ENCODE peak calls at places on chromosomes 4 and X, in six cellular contexts. L, V, B, U, M and N are unnamed samples. For H3K4me1, the result is how much of the 10 kb centered on the place peaks cover.

GRCh38 chrX:68732906-68733493 is 85.5 kb downstream of the STARD8 start:
- DNase-seq in L (peak), V (peak), B (peak), U (peak), M (peak), N (peak)

GRCh38 chr4:80307774-80308465 is 27.6 kb upstream of the CFAP299 start:
- DNase-seq in L (no peak), V (no peak), B (no peak), U (no peak), M (no peak), N (no peak)

GRCh38 chrX:31314921-31315320 is 243.1 kb upstream of the FTHL17 start:
- DNase-seq in L (no peak), V (peak), B (no peak), U (no peak), M (no peak), N (no peak)

GRCh38 chr4:6331018-6331417 is 61.4 kb downstream of the WFS1 start:
- DNase-seq in L (peak), V (no peak), B (no peak), U (no peak), M (no peak), N (no peak)

GRCh38 chr4:112813790-112814189 is 176.8 kb downstream of the LARP7 start:
- DNase-seq in L (no peak), V (no peak), B (no peak), U (no peak), M (no peak), N (no peak)

GRCh38 chr4:59920414-59920813 is 1279.7 kb upstream of the ADGRL3 start:
- DNase-seq in L (no peak), V (no peak), B (no peak), U (no peak), M (no peak), N (no peak)

GRCh38 chr4:1673671-1674070 is 10.4 kb downstream of the FAM53A start:
- DNase-seq in L (no peak), V (no peak), B (no peak), U (no peak), M (no peak), N (no peak)

GRCh38 chrX:37302569-37302968 is 46.6 kb upstream of the PRRG1 start:
- DNase-seq in L (peak), V (no peak), B (no peak), U (no peak), M (peak), N (no peak)

GRCh38 chrX:22135171-22135711 is 103.1 kb downstream of the PHEX start:
- DNase-seq in L (no peak), V (no peak), B (no peak), U (no peak), M (no peak), N (no peak)

GRCh38 chr4:153916273-153916755 is 127.4 kb upstream of the SFRP2 start:
- DNase-seq in L (no peak), V (no peak), B (no peak), U (no peak), M (no peak), N (no peak)

GRCh38 chr4:51995647-51996046 is 24.5 kb downstream of the LRRC66 start:
- DNase-seq in L (no peak), V (no peak), B (no peak), U (no peak), M (no peak), N (no peak)

GRCh38 chrX:530726-531610 is 99.6 kb upstream of the SHOX start:
- DNase-seq in L (no peak), V (no peak), B (no peak), U (no peak), M (no peak), N (no peak)

GRCh38 chr4:86942185-86942666 is 7.4 kb downstream of the AFF1 start:
- DNase-seq in L (peak), V (no peak), B (no peak), U (no peak), M (no peak), N (no peak)
- H3K27ac ChIP-seq in L (peak), V (no peak), B (no peak), U (no peak), M (peak), N (no peak)

GRCh38 chr4:41145571-41146078 is 68.7 kb downstream of the APBB2 start:
- DNase-seq in L (peak), V (no peak), B (no peak), U (no peak), M (no peak), N (no peak)
- H3K4me1 ChIP-seq in L (under half), V (under half), B (under half), U (half or more), M (under half), N (under half)

GRCh38 chrX:120304241-120304640 is 7.0 kb downstream of the TMEM255A start:
- DNase-seq in L (no peak), V (no peak), B (no peak), U (no peak), M (no peak), N (no peak)
- H3K4me3 ChIP-seq in L (no peak), V (no peak), B (no peak), U (no peak), M (no peak), N (no peak)

GRCh38 chr4:184401397-184402171 is 72.8 kb downstream of the IRF2 start:
- DNase-seq in L (no peak), V (no peak), B (no peak), U (no peak), M (no peak), N (no peak)
- H3K27ac ChIP-seq in L (peak), V (peak), B (peak), U (no peak), M (no peak), N (no peak)

GRCh38 chr4:128525939-128526630 is 238.5 kb upstream of the PGRMC2 start:
- DNase-seq in L (no peak), V (no peak), B (no peak), U (no peak), M (peak), N (no peak)

GRCh38 chr4:128528793-128529553 is 241.4 kb upstream of the PGRMC2 start:
- DNase-seq in L (no peak), V (peak), B (no peak), U (no peak), M (no peak), N (no peak)

GRCh38 chr4:128527356-128527755 is 239.7 kb upstream of the PGRMC2 start:
- DNase-seq in L (no peak), V (no peak), B (no peak), U (no peak), M (no peak), N (no peak)

GRCh38 chr4:128525387-128525786 is 237.8 kb upstream of the PGRMC2 start:
- DNase-seq in L (no peak), V (no peak), B (no peak), U (no peak), M (no peak), N (no peak)

DNA sequence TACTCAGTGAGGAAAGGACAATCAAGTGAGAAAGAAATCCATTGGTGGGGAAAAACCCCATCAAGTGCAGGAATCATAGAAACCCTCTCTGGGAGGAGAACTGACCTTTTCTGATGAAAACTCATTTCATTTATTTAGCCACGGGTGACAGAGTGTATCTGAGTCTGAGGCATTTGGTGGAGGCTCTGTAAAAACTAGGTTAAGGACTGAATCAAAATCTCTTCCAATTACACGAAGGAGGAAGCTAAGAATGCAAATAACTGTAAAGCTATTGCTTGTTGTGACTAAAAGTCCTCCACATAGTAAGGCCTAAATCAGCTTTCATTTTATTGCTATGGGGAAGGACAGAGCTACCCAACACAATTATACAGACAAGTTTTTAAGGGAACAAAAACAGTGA is 240.6 kb upstream of the PGRMC2 start:
- DNase-seq in L (no peak), V (no peak), B (no peak), U (no peak), M (no peak), N (no peak)
- H3K4me1 ChIP-seq in L (under half), V (under half), B (under half), U (under half), M (under half), N (under half)

DNA sequence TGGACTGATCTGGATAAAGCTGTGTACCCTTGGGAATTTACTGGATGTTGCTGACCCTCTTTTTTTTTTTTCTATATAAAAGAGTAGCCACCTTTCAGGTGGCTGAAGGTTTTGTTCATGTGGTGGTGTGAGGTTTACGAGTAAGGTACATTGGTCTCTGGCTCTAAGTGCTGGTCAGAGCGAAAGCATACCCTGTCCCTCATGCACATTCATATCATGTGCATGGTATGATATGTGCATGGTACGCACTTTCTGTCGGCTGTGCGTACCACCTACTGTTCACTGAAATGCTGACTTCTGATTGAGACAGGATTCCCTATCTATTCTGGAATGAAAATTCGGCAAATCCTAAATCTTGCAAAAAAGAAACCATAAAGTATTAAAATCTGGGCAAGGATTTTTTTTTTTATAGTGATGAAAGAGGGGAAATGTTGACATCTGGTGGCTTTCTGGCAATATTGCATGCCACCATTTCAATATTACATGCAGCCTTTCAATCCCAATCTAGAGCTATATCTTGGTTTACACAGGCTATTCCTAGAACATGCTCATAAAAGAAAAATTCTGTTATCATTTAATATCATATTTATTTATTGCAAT is 32.8 kb downstream of the FAM149A start:
- DNase-seq in L (peak), V (no peak), B (no peak), U (no peak), M (no peak), N (peak)
- H3K4me3 ChIP-seq in L (no peak), V (no peak), B (peak), U (no peak), M (peak), N (no peak)

DNA sequence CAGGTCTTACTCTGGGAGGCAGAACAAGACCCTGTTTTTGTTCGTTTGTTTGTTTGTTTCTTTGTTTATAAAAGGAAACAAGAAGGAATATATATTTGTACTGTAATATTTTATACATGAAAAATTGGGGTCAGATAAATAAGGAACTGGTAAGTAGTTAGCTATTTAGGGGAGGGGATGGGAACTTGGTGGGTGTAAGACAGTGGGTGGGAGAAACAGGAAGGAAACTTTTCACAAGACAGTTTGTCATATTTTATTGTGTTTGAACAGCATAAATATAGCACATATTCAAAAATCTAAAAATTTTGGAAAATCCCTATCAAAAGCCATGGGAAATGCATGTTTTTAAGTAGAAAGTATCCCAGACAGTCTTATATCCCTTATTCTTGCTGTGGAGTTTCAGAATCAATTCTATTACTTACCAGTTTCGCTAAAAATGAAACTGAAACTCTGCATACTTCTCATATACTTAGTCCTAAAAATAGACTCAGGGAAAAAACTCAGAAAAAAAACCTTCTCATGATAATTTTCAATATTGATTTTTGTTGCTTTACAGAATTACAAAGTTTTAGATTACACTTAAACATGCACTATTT is 22.3 kb upstream of the RASGEF1B start:
- DNase-seq in L (peak), V (no peak), B (no peak), U (no peak), M (no peak), N (peak)
- H3K27ac ChIP-seq in L (peak), V (peak), B (no peak), U (no peak), M (peak), N (peak)

DNA sequence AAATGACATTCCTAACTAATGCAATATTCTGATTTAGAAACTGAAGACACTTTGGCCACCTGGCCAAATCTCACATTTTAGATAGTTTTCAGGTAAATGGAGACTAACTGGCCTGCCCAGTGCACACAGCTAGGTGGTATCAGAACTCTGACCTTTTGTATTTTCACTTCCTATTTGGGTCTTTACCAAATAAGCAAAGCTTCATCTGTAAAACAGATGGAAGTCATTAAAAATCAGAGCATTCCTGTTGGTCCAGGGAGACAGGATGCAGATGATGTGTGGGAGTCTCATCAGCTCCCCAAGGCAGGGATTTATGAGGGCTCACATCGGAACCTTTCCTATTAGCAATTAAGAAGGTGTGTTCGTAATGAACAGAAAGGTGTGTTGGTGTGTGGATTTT is 57.7 kb downstream of the ARHGAP10 start:
- DNase-seq in L (no peak), V (no peak), B (no peak), U (no peak), M (no peak), N (no peak)
- H3K4me1 ChIP-seq in L (under half), V (half or more), B (under half), U (half or more), M (under half), N (under half)

DNA sequence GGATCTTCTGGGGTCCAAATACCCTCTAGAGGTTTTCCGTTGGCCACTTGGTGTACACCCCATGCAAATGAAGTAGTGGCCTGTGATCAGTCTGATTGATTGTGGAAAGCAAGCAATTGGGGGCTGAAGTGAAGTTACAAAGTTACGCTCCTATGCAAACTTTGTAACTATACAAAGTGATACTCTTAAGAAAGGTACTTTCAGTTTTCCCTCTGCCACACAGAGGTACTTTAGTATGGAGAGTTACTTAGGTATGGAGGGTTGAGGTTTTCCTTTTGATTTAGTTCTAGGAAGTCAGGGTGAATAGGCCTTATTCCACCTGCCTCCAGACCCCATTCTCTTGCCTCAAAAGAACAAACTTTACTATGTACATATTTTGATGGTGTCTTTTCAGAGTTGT is 28.7 kb downstream of the STAG2 start:
- DNase-seq in L (no peak), V (no peak), B (no peak), U (no peak), M (no peak), N (no peak)
- H3K4me3 ChIP-seq in L (no peak), V (no peak), B (no peak), U (no peak), M (no peak), N (peak)